ENCODE peak calls at places on chromosomes 3 and 15, in five cellular contexts. W is AG10803; S is stimulated activated naive CD8-positive, alpha-beta T cell treated with anti-CD3 and anti-CD28 coated beads, Interleukin-15, Interleukin-2, amounts not matched to agents 100 U/mL and 50 U/mL, for 24 hours; E is upper lobe of left lung; P is GM12865. Y is an unnamed sample.

GRCh38 chr15:36136054-36136453 is 443.4 kb upstream of the CDIN1 start:
- DNase-seq in W (no peak), S (no peak), E (no peak), P (no peak), Y (no peak)

GRCh38 chr3:162525052-162525451 is 1028.4 kb downstream of the OTOL1 start:
- DNase-seq in W (peak), S (no peak), E (no peak), P (no peak), Y (no peak)

GRCh38 chr15:90820481-90820880 is 47.9 kb upstream of the FURIN start:
- DNase-seq in W (no peak), S (no peak), E (no peak), P (no peak), Y (no peak)

GRCh38 chr3:9257092-9257491 is 7.6 kb upstream of the SRGAP3 start:
- DNase-seq in W (no peak), S (no peak), E (no peak), P (no peak), Y (no peak)

GRCh38 chr3:126179825-126180476 is 435 bp downstream of the ALDH1L1 start:
- DNase-seq in W (no peak), S (no peak), E (no peak), P (no peak), Y (peak)

GRCh38 chr3:194727435-194728128 is 41.9 kb downstream of the FAM43A start:
- DNase-seq in W (no peak), S (no peak), E (no peak), P (no peak), Y (no peak)

GRCh38 chr15:39969871-39970270 is 36.0 kb downstream of the EIF2AK4 start:
- DNase-seq in W (peak), S (peak), E (peak), P (no peak), Y (no peak)

GRCh38 chr3:63228677-63229076 is 49.4 kb upstream of the SYNPR start:
- DNase-seq in W (peak), S (no peak), E (no peak), P (peak), Y (no peak)

GRCh38 chr15:28907338-28907961 is 21.7 kb downstream of the APBA2 start:
- DNase-seq in W (no peak), S (peak), E (peak), P (no peak), Y (no peak)

GRCh38 chr15:90644946-90645725 is 72.0 kb upstream of the BLM start:
- DNase-seq in W (no peak), S (no peak), E (no peak), P (no peak), Y (no peak)

GRCh38 chr3:75101329-75102147 is 487.1 kb upstream of the CNTN3 start:
- DNase-seq in W (no peak), S (no peak), E (no peak), P (no peak), Y (peak)

GRCh38 chr3:38020342-38020726 is 9.1 kb downstream of the PLCD1 start:
- DNase-seq in W (no peak), S (no peak), E (no peak), P (no peak), Y (no peak)

Y was measured in coronary artery.